ENCODE peak calls at places on chromosomes 1 and 21, in five cellular contexts. One of them, this sample, is unnamed.
A peak's percentile ranks its signal among the peaks of the same experiment; 100 is the strongest.

GRCh38 chr1:156368157-156368658 is 803 bp upstream of the RHBG start:
- DNase-seq in GM23248: peak; percentile 30
- DNase-seq in K562: no peak
- DNase-seq in mammary epithelial cell: no peak
- DNase-seq in mesenchymal stem cell: peak; percentile 31
- DNase-seq in this sample: peak; percentile 73

GRCh38 chr1:165696625-165697100 is 1.7 kb downstream of the ALDH9A1 start:
- DNase-seq in GM23248: peak; percentile 96
- DNase-seq in K562: no peak
- DNase-seq in mammary epithelial cell: peak; percentile 54
- DNase-seq in mesenchymal stem cell: peak; percentile 86
- DNase-seq in this sample: no peak

GRCh38 chr1:17755120-17755519 is at the start of gene ACTL8:
- DNase-seq in GM23248: no peak
- DNase-seq in K562: peak; percentile 74
- DNase-seq in mammary epithelial cell: no peak
- DNase-seq in mesenchymal stem cell: no peak
- DNase-seq in this sample: no peak

GRCh38 chr1:232622981-232623380 is 7.0 kb downstream of the SIPA1L2 start:
- DNase-seq in GM23248: no peak
- DNase-seq in K562: no peak
- DNase-seq in mammary epithelial cell: no peak
- DNase-seq in mesenchymal stem cell: peak; percentile 12
- DNase-seq in this sample: no peak

GRCh38 chr1:47934243-47934805 is 62.9 kb downstream of the TRABD2B start:
- DNase-seq in GM23248: peak; percentile 56
- DNase-seq in K562: no peak
- DNase-seq in mammary epithelial cell: no peak
- DNase-seq in mesenchymal stem cell: peak; percentile 2
- DNase-seq in this sample: peak; percentile 43

GRCh38 chr1:53246261-53247134 is 8.2 kb upstream of the MAGOH start:
- DNase-seq in GM23248: peak; percentile 85
- DNase-seq in K562: no peak
- DNase-seq in mammary epithelial cell: no peak
- DNase-seq in mesenchymal stem cell: peak; percentile 20
- DNase-seq in this sample: no peak

GRCh38 chr1:230916607-230917283 is 48.4 kb upstream of the C1orf198 start:
- DNase-seq in GM23248: no peak
- DNase-seq in K562: no peak
- DNase-seq in mammary epithelial cell: no peak
- DNase-seq in mesenchymal stem cell: no peak
- DNase-seq in this sample: no peak

GRCh38 chr1:205977348-205978014 is 25.7 kb downstream of the RAB7B start:
- DNase-seq in GM23248: peak; percentile 83
- DNase-seq in K562: peak; percentile 90
- DNase-seq in mammary epithelial cell: peak; percentile 54
- DNase-seq in mesenchymal stem cell: peak; percentile 76
- DNase-seq in this sample: peak; percentile 82

GRCh38 chr1:163084330-163084729 is 15.2 kb downstream of the RGS4 start:
- DNase-seq in GM23248: peak; percentile 32
- DNase-seq in K562: no peak
- DNase-seq in mammary epithelial cell: no peak
- DNase-seq in mesenchymal stem cell: peak; percentile 62
- DNase-seq in this sample: no peak
- H3K4me2 ChIP-seq in GM23248: peak overlapping the region; percentile 33
- H3K4me2 ChIP-seq in K562: no peak overlapping the region
- H3K4me2 ChIP-seq in mammary epithelial cell: no peak overlapping the region
- H3K4me2 ChIP-seq in mesenchymal stem cell: no peak overlapping the region
- H3K4me2 ChIP-seq in this sample: peak overlapping the region; percentile 14

DNA sequence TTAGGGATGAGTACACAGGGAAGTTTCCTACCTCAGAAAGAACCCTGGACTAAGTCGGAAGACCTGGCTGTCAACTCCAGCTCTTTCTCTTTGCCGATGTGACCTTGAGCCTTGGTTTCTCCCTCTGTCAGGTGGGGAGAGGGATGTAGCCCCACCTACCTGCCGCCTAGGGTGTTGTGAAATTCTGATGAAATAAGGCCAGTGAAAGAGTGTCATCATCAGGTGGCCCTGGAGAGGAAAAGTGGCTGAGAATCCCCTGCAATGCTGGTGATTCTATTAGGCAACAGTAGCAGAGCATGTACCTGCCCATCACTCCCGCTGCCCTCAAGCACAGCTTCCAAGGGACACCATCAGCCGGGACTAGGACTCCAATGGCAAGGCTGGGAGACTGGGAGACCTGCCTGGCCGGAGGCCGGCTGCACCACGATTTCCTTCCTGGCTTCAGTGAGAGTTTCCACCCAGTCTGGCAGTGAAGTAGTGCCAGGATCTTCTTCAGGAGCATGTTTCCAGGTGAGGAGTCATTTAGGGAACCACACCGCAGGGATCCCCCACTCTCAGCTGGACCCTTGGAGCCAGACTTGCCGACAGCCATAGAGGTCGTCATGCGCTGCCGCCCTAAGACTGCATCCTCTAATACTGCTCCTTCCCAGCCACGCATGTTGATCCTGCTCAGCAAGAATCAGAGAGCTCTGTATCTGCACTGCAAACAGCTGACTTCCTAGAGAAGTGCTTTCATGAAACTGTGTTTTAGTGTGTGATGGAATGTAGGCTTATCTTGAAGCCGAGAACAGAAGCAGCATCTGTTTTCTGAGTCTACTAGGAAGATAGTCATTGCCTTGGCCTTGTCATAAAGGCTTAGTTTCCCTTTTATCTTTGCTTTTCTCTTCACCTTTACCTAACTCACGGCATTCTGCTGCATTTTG is 88.0 kb upstream of the F3 start:
- DNase-seq in GM23248: no peak
- DNase-seq in K562: no peak
- DNase-seq in mammary epithelial cell: no peak
- DNase-seq in mesenchymal stem cell: no peak
- DNase-seq in this sample: no peak
- H3K27ac ChIP-seq in GM23248: no peak overlapping the region
- H3K27ac ChIP-seq in K562: no peak overlapping the region
- H3K27ac ChIP-seq in mammary epithelial cell: no peak overlapping the region
- H3K27ac ChIP-seq in mesenchymal stem cell: no peak overlapping the region
- H3K27ac ChIP-seq in this sample: no peak overlapping the region

GRCh38 chr1:100440075-100440809 is 87.9 kb downstream of the CDC14A start:
- DNase-seq in GM23248: no peak
- DNase-seq in K562: peak; percentile 44
- DNase-seq in mammary epithelial cell: no peak
- DNase-seq in mesenchymal stem cell: no peak
- DNase-seq in this sample: peak; percentile 35
- H3K4me2 ChIP-seq in GM23248: no peak overlapping the region
- H3K4me2 ChIP-seq in K562: peak overlapping the region; percentile 8
- H3K4me2 ChIP-seq in mammary epithelial cell: no peak overlapping the region
- H3K4me2 ChIP-seq in mesenchymal stem cell: no peak overlapping the region
- H3K4me2 ChIP-seq in this sample: no peak overlapping the region

GRCh38 chr1:207825296-207825695 is 73.4 kb downstream of the CD46 start:
- DNase-seq in GM23248: no peak
- DNase-seq in K562: no peak
- DNase-seq in mammary epithelial cell: no peak
- DNase-seq in mesenchymal stem cell: no peak
- DNase-seq in this sample: no peak

GRCh38 chr1:207824691-207825090 is 72.8 kb downstream of the CD46 start:
- DNase-seq in GM23248: peak; percentile 63
- DNase-seq in K562: no peak
- DNase-seq in mammary epithelial cell: peak; percentile 54
- DNase-seq in mesenchymal stem cell: peak; percentile 59
- DNase-seq in this sample: no peak

GRCh38 chr1:207827488-207827830 is 75.6 kb downstream of the CD46 start:
- DNase-seq in GM23248: no peak
- DNase-seq in K562: no peak
- DNase-seq in mammary epithelial cell: no peak
- DNase-seq in mesenchymal stem cell: no peak
- DNase-seq in this sample: no peak

GRCh38 chr1:207826557-207827487 is 75.0 kb downstream of the CD46 start:
- DNase-seq in GM23248: no peak
- DNase-seq in K562: no peak
- DNase-seq in mammary epithelial cell: no peak
- DNase-seq in mesenchymal stem cell: peak; percentile 34
- DNase-seq in this sample: no peak

DNA sequence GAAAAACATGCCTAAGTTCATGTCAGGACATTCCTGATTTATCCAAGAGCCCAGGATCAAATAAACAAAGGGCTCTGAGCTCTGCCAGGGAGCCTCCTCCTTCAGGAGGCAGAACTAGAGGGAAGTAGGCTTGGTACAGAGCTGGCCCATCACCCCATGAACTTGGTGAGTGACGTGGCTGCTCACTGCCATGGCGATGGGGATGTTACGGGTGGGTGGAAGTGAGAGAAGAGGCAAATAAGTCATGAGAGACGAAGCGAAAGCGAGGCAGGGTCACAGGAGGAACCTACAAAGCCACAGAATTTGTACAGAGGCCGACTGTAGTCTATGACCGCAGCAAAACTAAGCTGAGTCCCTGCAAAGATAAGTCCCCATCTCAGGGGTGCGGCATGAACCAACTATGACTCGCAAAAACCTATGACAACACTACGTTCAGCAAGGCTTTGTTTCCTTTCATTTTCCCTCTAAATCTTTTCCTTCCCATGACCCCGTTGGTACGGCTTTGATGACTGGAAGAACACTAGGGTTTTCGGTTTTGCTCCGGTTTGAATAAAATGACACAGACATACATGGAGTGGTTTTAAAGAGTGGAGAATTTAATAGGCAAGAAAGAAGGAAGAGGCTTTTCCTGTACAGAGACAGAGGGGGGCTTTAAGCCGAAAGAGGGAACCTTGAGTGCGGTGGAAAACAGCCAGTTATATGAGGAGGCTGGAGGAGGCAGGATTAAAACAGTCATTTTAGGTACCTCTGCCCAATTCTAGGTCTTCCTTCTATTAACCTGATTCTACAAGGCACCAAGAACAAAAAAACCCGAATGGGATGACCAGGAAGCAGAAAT is 74.1 kb downstream of the CD46 start:
- DNase-seq in GM23248: no peak
- DNase-seq in K562: peak; percentile 56
- DNase-seq in mammary epithelial cell: no peak
- DNase-seq in mesenchymal stem cell: peak; percentile 88
- DNase-seq in this sample: no peak
- H3K27ac ChIP-seq in GM23248: no peak overlapping the region
- H3K27ac ChIP-seq in K562: peak overlapping the region; percentile 82
- H3K27ac ChIP-seq in mammary epithelial cell: no peak overlapping the region
- H3K27ac ChIP-seq in mesenchymal stem cell: no peak overlapping the region
- H3K27ac ChIP-seq in this sample: no peak overlapping the region

DNA sequence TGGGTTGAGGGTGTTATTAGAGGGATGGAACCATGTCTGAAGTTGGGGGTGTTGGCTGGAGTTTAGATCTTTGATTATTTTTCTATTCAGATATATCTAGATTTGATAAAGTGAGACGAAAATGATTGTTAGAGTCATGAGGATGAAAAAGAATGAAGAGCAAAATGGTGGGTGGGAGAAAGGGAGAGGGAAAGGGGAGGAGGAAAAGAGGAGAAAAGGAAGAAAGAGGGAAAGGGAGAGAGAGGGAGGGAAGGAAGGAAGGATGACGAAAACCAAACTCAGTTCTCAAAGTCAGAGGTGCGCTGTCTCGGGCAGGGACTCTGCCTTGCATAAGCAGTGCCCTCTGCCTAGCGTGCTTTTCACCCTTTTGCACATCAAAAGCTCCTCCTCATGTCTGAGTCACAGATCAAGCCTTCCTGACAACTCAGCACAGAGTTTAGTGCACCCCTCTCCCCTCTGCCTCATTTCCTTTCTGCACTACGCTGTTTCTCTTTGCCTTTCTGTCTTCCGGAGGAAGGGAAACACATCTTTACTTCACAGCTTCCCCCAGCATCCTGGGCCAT is 225.8 kb upstream of the PROX1 start:
- DNase-seq in GM23248: peak; percentile 1
- DNase-seq in K562: no peak
- DNase-seq in mammary epithelial cell: no peak
- DNase-seq in mesenchymal stem cell: no peak
- DNase-seq in this sample: no peak
- H3K4me2 ChIP-seq in GM23248: no peak overlapping the region
- H3K4me2 ChIP-seq in K562: no peak overlapping the region
- H3K4me2 ChIP-seq in mammary epithelial cell: no peak overlapping the region
- H3K4me2 ChIP-seq in mesenchymal stem cell: no peak overlapping the region
- H3K4me2 ChIP-seq in this sample: no peak overlapping the region

GRCh38 chr1:155023627-155024026 is 10.0 kb downstream of the DCST2 start:
- DNase-seq in GM23248: no peak
- DNase-seq in K562: no peak
- DNase-seq in mammary epithelial cell: no peak
- DNase-seq in mesenchymal stem cell: no peak
- DNase-seq in this sample: no peak
- H3K27ac ChIP-seq in GM23248: no peak overlapping the region
- H3K27ac ChIP-seq in K562: no peak overlapping the region
- H3K27ac ChIP-seq in mammary epithelial cell: no peak overlapping the region
- H3K27ac ChIP-seq in mesenchymal stem cell: no peak overlapping the region
- H3K27ac ChIP-seq in this sample: no peak overlapping the region

DNA sequence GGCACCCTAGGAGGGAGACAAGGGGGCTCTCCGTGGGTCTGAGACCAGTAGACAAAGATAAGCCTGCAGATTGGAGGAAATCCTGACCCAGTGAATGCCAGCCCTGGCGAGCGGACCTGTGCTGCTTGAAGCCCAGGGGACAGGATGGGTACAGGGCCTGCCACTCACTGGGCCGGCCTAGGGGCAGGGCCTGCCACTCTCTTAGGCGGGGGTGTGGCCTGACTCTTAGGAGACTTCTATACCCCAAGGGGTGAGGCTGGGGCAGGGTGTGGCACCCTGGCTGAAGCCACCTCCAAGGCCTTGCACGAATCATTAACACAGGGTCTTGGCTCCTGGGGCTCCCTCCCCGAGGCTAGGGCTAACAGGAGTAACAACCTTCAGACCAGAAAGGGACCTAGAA is 30.7 kb downstream of the TRIM62 start:
- DNase-seq in GM23248: no peak
- DNase-seq in K562: no peak
- DNase-seq in mammary epithelial cell: no peak
- DNase-seq in mesenchymal stem cell: no peak
- DNase-seq in this sample: no peak
- H3K4me2 ChIP-seq in GM23248: no peak overlapping the region
- H3K4me2 ChIP-seq in K562: no peak overlapping the region
- H3K4me2 ChIP-seq in mammary epithelial cell: no peak overlapping the region
- H3K4me2 ChIP-seq in mesenchymal stem cell: no peak overlapping the region
- H3K4me2 ChIP-seq in this sample: no peak overlapping the region

GRCh38 chr21:43734131-43734634 is 15.3 kb downstream of the PDXK start:
- DNase-seq in GM23248: no peak
- DNase-seq in K562: no peak
- DNase-seq in mammary epithelial cell: no peak
- DNase-seq in mesenchymal stem cell: no peak
- DNase-seq in this sample: no peak
- H3K27ac ChIP-seq in GM23248: peak overlapping the region; percentile 59
- H3K27ac ChIP-seq in K562: no peak overlapping the region
- H3K27ac ChIP-seq in mammary epithelial cell: peak overlapping the region; percentile 0
- H3K27ac ChIP-seq in mesenchymal stem cell: no peak overlapping the region
- H3K27ac ChIP-seq in this sample: no peak overlapping the region